ENCODE peak calls at places on chromosomes 3 and 15, in five cellular contexts. One of them, this sample, is unnamed.

GRCh38 chr3:195403244-195403643 is 39.6 kb downstream of the ACAP2 start:
- DNase-seq in IMR-90: no peak
- DNase-seq in lower leg skin: no peak
- DNase-seq in left lung: no peak
- DNase-seq in activated B cell treated with CpG ODN at 0.5 μM for 24 hours: no peak
- DNase-seq in this sample: no peak

GRCh38 chr3:157793745-157794144 is 290.5 kb upstream of the VEPH1 start:
- DNase-seq in activated B cell treated with CpG ODN at 0.5 μM for 24 hours: no peak
- DNase-seq in IMR-90: no peak
- DNase-seq in left lung: no peak
- DNase-seq in lower leg skin: no peak
- DNase-seq in this sample: no peak

GRCh38 chr3:45690331-45691035 is 1.3 kb downstream of the SACM1L start:
- DNase-seq in activated B cell treated with CpG ODN at 0.5 μM for 24 hours: no peak
- DNase-seq in lower leg skin: no peak
- DNase-seq in left lung: no peak
- DNase-seq in IMR-90: no peak
- DNase-seq in this sample: no peak

GRCh38 chr15:99453646-99454045 is 112.1 kb upstream of the MEF2A start:
- DNase-seq in IMR-90: no peak
- DNase-seq in activated B cell treated with CpG ODN at 0.5 μM for 24 hours: no peak
- DNase-seq in lower leg skin: no peak
- DNase-seq in left lung: no peak
- DNase-seq in this sample: peak

GRCh38 chr3:184564685-184565385 is 3.2 kb downstream of the EPHB3 start:
- DNase-seq in left lung: no peak
- DNase-seq in lower leg skin: no peak
- DNase-seq in IMR-90: no peak
- DNase-seq in activated B cell treated with CpG ODN at 0.5 μM for 24 hours: no peak
- DNase-seq in this sample: no peak

GRCh38 chr15:37053070-37053653 is 47.2 kb downstream of the MEIS2 start:
- DNase-seq in activated B cell treated with CpG ODN at 0.5 μM for 24 hours: no peak
- DNase-seq in IMR-90: peak
- DNase-seq in lower leg skin: no peak
- DNase-seq in left lung: no peak
- DNase-seq in this sample: no peak

GRCh38 chr15:31013863-31014607 is 22.6 kb upstream of the MTMR10 start:
- DNase-seq in lower leg skin: no peak
- DNase-seq in activated B cell treated with CpG ODN at 0.5 μM for 24 hours: no peak
- DNase-seq in left lung: no peak
- DNase-seq in IMR-90: no peak
- DNase-seq in this sample: no peak

GRCh38 chr15:88098317-88098716 is 158.2 kb downstream of the NTRK3 start:
- DNase-seq in activated B cell treated with CpG ODN at 0.5 μM for 24 hours: no peak
- DNase-seq in lower leg skin: peak
- DNase-seq in IMR-90: no peak
- DNase-seq in left lung: no peak
- DNase-seq in this sample: no peak

GRCh38 chr3:144129536-144130214 is 158.1 kb downstream of the DIPK2A start:
- DNase-seq in IMR-90: no peak
- DNase-seq in lower leg skin: no peak
- DNase-seq in left lung: no peak
- DNase-seq in activated B cell treated with CpG ODN at 0.5 μM for 24 hours: no peak
- DNase-seq in this sample: no peak

GRCh38 chr3:66303556-66303955 is 82.8 kb downstream of the SLC25A26 start:
- DNase-seq in lower leg skin: no peak
- DNase-seq in left lung: no peak
- DNase-seq in IMR-90: no peak
- DNase-seq in activated B cell treated with CpG ODN at 0.5 μM for 24 hours: no peak
- DNase-seq in this sample: peak

DNA sequence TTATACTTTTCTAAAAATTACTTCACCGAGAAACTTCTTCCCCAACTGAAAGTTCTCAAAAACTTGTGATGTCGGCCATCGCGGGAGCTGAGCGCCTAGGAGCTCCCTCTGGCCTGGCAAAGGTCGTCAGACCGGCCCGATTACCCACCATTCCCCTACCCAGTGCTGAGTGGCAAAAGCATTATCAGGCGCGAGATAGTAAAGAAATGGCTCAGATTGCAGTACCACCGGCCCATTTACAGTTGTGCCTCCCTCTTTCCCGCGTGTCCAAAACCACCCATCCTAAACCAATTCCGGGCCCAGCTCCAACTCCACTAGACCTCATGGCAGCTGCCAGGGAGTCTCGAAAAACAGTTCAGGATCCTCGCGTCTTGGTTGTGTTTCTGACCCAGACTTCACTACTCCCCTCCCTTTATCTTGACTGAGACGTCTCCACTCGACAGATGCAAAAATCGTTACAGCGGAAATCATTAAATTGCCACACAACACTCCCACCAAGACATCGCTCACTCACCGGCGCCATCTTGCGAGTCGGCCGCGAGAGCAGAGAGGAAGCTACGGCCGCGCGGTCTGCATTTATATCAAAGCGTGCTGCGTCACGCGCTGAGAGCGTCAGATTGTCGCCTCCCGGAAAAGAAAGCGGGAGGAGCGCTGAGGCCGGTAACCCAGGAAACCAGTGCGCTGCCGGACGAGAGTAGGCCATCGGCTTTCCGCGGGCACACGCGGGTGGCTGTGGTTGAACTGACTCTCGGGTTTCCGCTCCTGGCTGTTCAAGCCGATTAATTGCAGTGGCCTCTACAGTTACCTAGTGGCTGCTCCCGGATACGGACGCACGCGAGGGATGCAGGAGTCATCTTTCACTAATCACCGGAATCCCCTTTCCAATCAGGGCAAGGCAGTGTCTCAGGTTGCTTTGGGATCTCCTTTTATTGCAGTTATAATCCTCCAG is at the start of gene RPL22L1:
- DNase-seq in left lung: peak
- DNase-seq in lower leg skin: peak
- DNase-seq in activated B cell treated with CpG ODN at 0.5 μM for 24 hours: peak
- DNase-seq in IMR-90: peak
- DNase-seq in this sample: peak
- TF ChIP-seq CTCF in left lung: no peak
- TF ChIP-seq CTCF in lower leg skin: no peak
- TF ChIP-seq CTCF in activated B cell treated with CpG ODN at 0.5 μM for 24 hours: no peak
- TF ChIP-seq CTCF in IMR-90: peak
- TF ChIP-seq CTCF in this sample: no peak

GRCh38 chr3:149415484-149415883 is 38.0 kb upstream of the TM4SF1 start:
- DNase-seq in left lung: no peak
- DNase-seq in lower leg skin: no peak
- DNase-seq in IMR-90: no peak
- DNase-seq in activated B cell treated with CpG ODN at 0.5 μM for 24 hours: no peak
- DNase-seq in this sample: no peak
- TF ChIP-seq CTCF in left lung: no peak
- TF ChIP-seq CTCF in lower leg skin: no peak
- TF ChIP-seq CTCF in IMR-90: no peak
- TF ChIP-seq CTCF in activated B cell treated with CpG ODN at 0.5 μM for 24 hours: no peak
- TF ChIP-seq CTCF in this sample: no peak

GRCh38 chr3:126685041-126685440 is 19.0 kb upstream of the CHCHD6 start:
- DNase-seq in activated B cell treated with CpG ODN at 0.5 μM for 24 hours: no peak
- DNase-seq in IMR-90: no peak
- DNase-seq in left lung: no peak
- DNase-seq in lower leg skin: no peak
- DNase-seq in this sample: no peak

GRCh38 chr3:126682046-126682445 is 22.0 kb upstream of the CHCHD6 start:
- DNase-seq in lower leg skin: no peak
- DNase-seq in IMR-90: no peak
- DNase-seq in activated B cell treated with CpG ODN at 0.5 μM for 24 hours: no peak
- DNase-seq in left lung: no peak
- DNase-seq in this sample: no peak

GRCh38 chr3:126685493-126685892 is 18.5 kb upstream of the CHCHD6 start:
- DNase-seq in left lung: no peak
- DNase-seq in IMR-90: no peak
- DNase-seq in lower leg skin: no peak
- DNase-seq in activated B cell treated with CpG ODN at 0.5 μM for 24 hours: no peak
- DNase-seq in this sample: no peak

GRCh38 chr3:126683506-126683905 is 20.5 kb upstream of the CHCHD6 start:
- DNase-seq in activated B cell treated with CpG ODN at 0.5 μM for 24 hours: no peak
- DNase-seq in IMR-90: no peak
- DNase-seq in lower leg skin: no peak
- DNase-seq in left lung: no peak
- DNase-seq in this sample: no peak

GRCh38 chr3:126683069-126683468 is 21.0 kb upstream of the CHCHD6 start:
- DNase-seq in IMR-90: no peak
- DNase-seq in activated B cell treated with CpG ODN at 0.5 μM for 24 hours: no peak
- DNase-seq in left lung: no peak
- DNase-seq in lower leg skin: no peak
- DNase-seq in this sample: no peak
- TF ChIP-seq CTCF in IMR-90: no peak
- TF ChIP-seq CTCF in activated B cell treated with CpG ODN at 0.5 μM for 24 hours: no peak
- TF ChIP-seq CTCF in left lung: no peak
- TF ChIP-seq CTCF in lower leg skin: no peak
- TF ChIP-seq CTCF in this sample: no peak

GRCh38 chr3:34277110-34277509 is 478.7 kb downstream of the PDCD6IP start:
- DNase-seq in lower leg skin: no peak
- DNase-seq in activated B cell treated with CpG ODN at 0.5 μM for 24 hours: no peak
- DNase-seq in IMR-90: no peak
- DNase-seq in left lung: no peak
- DNase-seq in this sample: no peak
- TF ChIP-seq CTCF in lower leg skin: no peak
- TF ChIP-seq CTCF in activated B cell treated with CpG ODN at 0.5 μM for 24 hours: no peak
- TF ChIP-seq CTCF in IMR-90: no peak
- TF ChIP-seq CTCF in left lung: no peak
- TF ChIP-seq CTCF in this sample: no peak

DNA sequence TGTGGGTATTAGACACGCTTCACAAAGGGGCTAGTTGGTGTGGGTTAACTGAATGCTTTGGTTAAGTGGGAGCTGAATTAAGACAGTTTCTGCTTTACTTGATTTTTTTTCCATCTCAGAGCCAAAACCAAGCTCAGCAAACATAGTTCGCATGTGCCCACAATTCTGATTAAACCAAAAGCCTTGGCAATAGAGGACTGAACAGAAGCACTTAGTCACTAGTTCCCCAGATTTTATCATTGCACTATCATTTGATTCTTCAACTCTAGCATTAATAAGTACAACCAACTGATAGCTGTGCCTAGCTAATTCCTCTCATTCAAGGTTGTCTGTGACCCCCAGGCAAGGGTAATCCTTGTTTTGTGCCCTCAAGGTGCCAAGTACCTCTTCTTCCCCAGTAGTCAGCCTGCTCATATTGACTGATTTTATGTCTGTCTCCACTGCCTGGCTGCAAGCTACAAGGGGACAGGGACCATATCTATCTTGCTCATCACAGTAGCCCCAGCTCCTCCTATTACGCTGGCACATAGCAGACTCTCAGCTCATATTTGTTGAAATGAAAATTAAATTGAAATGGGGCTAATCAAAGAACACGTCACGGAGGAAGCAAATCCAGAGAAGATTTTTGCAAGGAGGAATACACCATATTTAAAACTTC is 9.9 kb upstream of the ARHGEF3 start:
- DNase-seq in IMR-90: no peak
- DNase-seq in left lung: no peak
- DNase-seq in activated B cell treated with CpG ODN at 0.5 μM for 24 hours: no peak
- DNase-seq in lower leg skin: no peak
- DNase-seq in this sample: no peak
- TF ChIP-seq CTCF in IMR-90: no peak
- TF ChIP-seq CTCF in left lung: no peak
- TF ChIP-seq CTCF in activated B cell treated with CpG ODN at 0.5 μM for 24 hours: no peak
- TF ChIP-seq CTCF in lower leg skin: no peak
- TF ChIP-seq CTCF in this sample: no peak

GRCh38 chr3:14274999-14275961 is 96.7 kb downstream of the LSM3 start:
- DNase-seq in lower leg skin: no peak
- DNase-seq in left lung: no peak
- DNase-seq in activated B cell treated with CpG ODN at 0.5 μM for 24 hours: no peak
- DNase-seq in IMR-90: no peak
- DNase-seq in this sample: no peak
- TF ChIP-seq CTCF in lower leg skin: no peak
- TF ChIP-seq CTCF in left lung: no peak
- TF ChIP-seq CTCF in activated B cell treated with CpG ODN at 0.5 μM for 24 hours: no peak
- TF ChIP-seq CTCF in IMR-90: peak
- TF ChIP-seq CTCF in this sample: no peak

DNA sequence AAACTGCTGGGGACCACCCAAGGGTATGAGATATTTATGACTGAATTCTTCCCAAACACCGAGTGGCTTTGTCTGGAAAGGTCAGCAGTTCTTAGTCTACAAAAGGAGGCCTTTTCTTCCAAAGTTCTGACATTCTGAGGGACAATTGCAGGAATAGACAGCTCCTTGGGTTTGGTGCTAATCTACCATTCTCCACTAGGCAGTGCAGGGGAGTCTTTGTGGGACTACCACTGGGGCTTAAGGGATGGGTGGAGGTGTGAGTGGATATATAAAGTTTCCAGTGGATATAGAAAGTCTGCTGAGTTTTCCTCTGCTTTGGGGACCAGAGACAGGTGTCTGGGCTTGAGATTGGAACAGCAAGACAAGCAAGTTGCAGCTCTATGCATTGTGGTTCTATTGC is 62.7 kb downstream of the EXOG start:
- DNase-seq in lower leg skin: no peak
- DNase-seq in IMR-90: no peak
- DNase-seq in left lung: no peak
- DNase-seq in activated B cell treated with CpG ODN at 0.5 μM for 24 hours: no peak
- DNase-seq in this sample: no peak
- TF ChIP-seq CTCF in lower leg skin: no peak
- TF ChIP-seq CTCF in IMR-90: no peak
- TF ChIP-seq CTCF in left lung: no peak
- TF ChIP-seq CTCF in activated B cell treated with CpG ODN at 0.5 μM for 24 hours: no peak
- TF ChIP-seq CTCF in this sample: no peak

This sample was measured in natural killer cell.